ENCODE peak calls at places on chromosomes 2 and 18, in eight cellular contexts. X is NCI-H2029 treated with DMSO at 0.1 percent for 48 hours, B is endothelial cell, L is right cardiac atrium, V is adrenal gland, H is Calu3, U is hippocampal formation, F is progenitor cell of endocrine pancreas. A is an unnamed sample.

GRCh38 chr2:230751062-230751461 is 38.4 kb downstream of the CAB39 start:
- DNase-seq in H (no peak), B (no peak), V (no peak), X (no peak), U (no peak), L (no peak), F (no peak), A (no peak)

GRCh38 chr2:150426724-150427123 is 60.7 kb downstream of the RND3 start:
- DNase-seq in L (no peak), B (no peak), F (no peak), H (no peak), U (no peak), X (no peak), V (no peak), A (no peak)

GRCh38 chr2:74530239-74531161 is 767 bp downstream of the HTRA2 start:
- DNase-seq in L (peak; percentile 56), V (peak; percentile 50), B (peak; percentile 29), H (no peak), X (no peak), F (no peak), U (no peak), A (peak; percentile 77)

GRCh38 chr2:190435031-190435677 is 27.0 kb downstream of the MFSD6 start:
- DNase-seq in H (no peak), U (no peak), L (no peak), V (no peak), F (no peak), B (no peak), X (no peak), A (no peak)

GRCh38 chr2:42863751-42864150 is 71.4 kb upstream of the HAAO start:
- DNase-seq in B (no peak), H (no peak), X (no peak), F (no peak), L (no peak), V (no peak), U (no peak), A (no peak)

GRCh38 chr2:175015340-175015739 is 10.2 kb upstream of the CHN1 start:
- DNase-seq in B (no peak), X (no peak), F (no peak), V (no peak), H (no peak), U (no peak), L (no peak), A (no peak)

GRCh38 chr18:40810371-40810770 is 1144.7 kb upstream of the PIK3C3 start:
- DNase-seq in F (no peak), B (no peak), L (no peak), H (no peak), U (no peak), V (no peak), X (no peak), A (no peak)

GRCh38 chr2:193334401-193334800 is 1139.7 kb upstream of the TMEFF2 start:
- DNase-seq in U (no peak), X (no peak), L (no peak), B (no peak), V (no peak), F (no peak), H (no peak), A (no peak)

GRCh38 chr2:85909005-85909404 is 20.2 kb upstream of the ST3GAL5 start:
- DNase-seq in V (no peak), X (no peak), U (no peak), L (no peak), B (no peak), F (no peak), H (no peak), A (no peak)

GRCh38 chr2:102226612-102227351 is 40.0 kb downstream of the IL1RL2 start:
- DNase-seq in F (no peak), V (no peak), L (no peak), B (no peak), H (no peak), U (peak; percentile 53), X (no peak), A (no peak)

GRCh38 chr2:141524777-141525176 is 606.0 kb downstream of the LRP1B start:
- DNase-seq in L (no peak), F (no peak), V (no peak), H (no peak), B (no peak), X (no peak), U (no peak), A (no peak)

GRCh38 chr2:33620-34019 is 12.7 kb downstream of the FAM110C start:
- DNase-seq in H (peak; percentile 61), U (no peak), V (no peak), X (no peak), B (no peak), L (no peak), F (no peak), A (no peak)

GRCh38 chr2:177888581-177888980 is 184.0 kb downstream of the PDE11A start:
- DNase-seq in V (no peak), H (no peak), U (no peak), L (no peak), F (no peak), X (peak; percentile 86), B (no peak), A (no peak)

GRCh38 chr2:70902579-70902978 is 33.1 kb upstream of the ATP6V1B1 start:
- DNase-seq in B (no peak), F (no peak), U (no peak), X (no peak), H (no peak), L (no peak), V (no peak), A (no peak)

GRCh38 chr2:205270689-205271088 is 411.6 kb upstream of the NRP2 start:
- DNase-seq in V (no peak), H (peak; percentile 50), F (no peak), X (no peak), U (no peak), B (peak; percentile 37), L (no peak), A (no peak)

GRCh38 chr2:127597046-127597983 is 48.6 kb upstream of the GPR17 start:
- DNase-seq in F (no peak), L (no peak), H (no peak), U (no peak), X (no peak), V (peak; percentile 3), B (no peak), A (no peak)

GRCh38 chr2:152571035-152571766 is 146.1 kb downstream of the PRPF40A start:
- DNase-seq in L (peak; percentile 38), F (no peak), V (peak; percentile 40), B (no peak), U (no peak), H (no peak), X (no peak), A (no peak)

GRCh38 chr2:189163889-189164288 is 15.7 kb downstream of the COL5A2 start:
- DNase-seq in V (no peak), X (no peak), F (no peak), H (no peak), L (no peak), U (no peak), B (no peak), A (no peak)

GRCh38 chr2:120369250-120369649 is 23.3 kb downstream of the INHBB start:
- DNase-seq in X (no peak), F (no peak), L (no peak), V (no peak), B (no peak), U (no peak), H (no peak), A (no peak)

GRCh38 chr2:38788306-38788705 is 10.3 kb downstream of the GEMIN6 start:
- DNase-seq in L (no peak), U (no peak), V (no peak), F (no peak), B (no peak), H (no peak), X (no peak), A (no peak)

GRCh38 chr18:58103339-58103930 is 59.4 kb downstream of the NEDD4L start:
- DNase-seq in X (no peak), L (no peak), H (no peak), V (no peak), F (no peak), U (no peak), B (no peak), A (no peak)

GRCh38 chr18:79378416-79379250 is 17.1 kb upstream of the NFATC1 start:
- DNase-seq in U (peak; percentile 74), X (no peak), L (peak; percentile 72), B (peak; percentile 97), H (peak; percentile 78), V (peak; percentile 76), F (peak; percentile 81), A (peak; percentile 67)

GRCh38 chr2:102014041-102014345 is 22.2 kb downstream of the IL1R2 start:
- DNase-seq in U (no peak), F (no peak), B (no peak), V (no peak), X (no peak), H (no peak), L (no peak), A (no peak)

GRCh38 chr2:238425979-238426567 is 654 bp upstream of the ASB1 start:
- DNase-seq in B (no peak), V (no peak), X (no peak), H (no peak), U (no peak), L (no peak), F (no peak), A (peak; percentile 80)

GRCh38 chr2:212990697-212991096 is 160.7 kb downstream of the IKZF2 start:
- DNase-seq in B (no peak), X (no peak), H (no peak), L (no peak), V (no peak), U (no peak), F (no peak), A (no peak)

GRCh38 chr2:240463274-240463865 is 27.9 kb downstream of the GPC1 start:
- DNase-seq in V (peak; percentile 28), X (no peak), F (peak; percentile 8), B (no peak), L (peak; percentile 16), U (no peak), H (peak; percentile 0), A (no peak)

GRCh38 chr2:213296270-213296669 is 12.0 kb downstream of the SPAG16 start:
- DNase-seq in H (no peak), F (no peak), V (no peak), X (no peak), U (no peak), B (no peak), L (no peak), A (no peak)

GRCh38 chr2:11132036-11132671 is 23.1 kb upstream of the SLC66A3 start:
- DNase-seq in H (no peak), U (peak; percentile 12), V (no peak), B (no peak), X (no peak), L (no peak), F (no peak), A (no peak)

A was measured in SK-N-SH.